ENCODE peak calls at places on chromosome 15, in ten cellular contexts. One of them, this sample, is unnamed.

GRCh38 chr15:81894069-81894468 is 151.7 kb downstream of the MEX3B start:
- DNase-seq in CD4-positive, CD25-positive, alpha-beta regulatory T cell: no peak
- DNase-seq in CD8-positive, alpha-beta T cell: no peak
- DNase-seq in left lung: no peak
- DNase-seq in A549: no peak
- DNase-seq in breast epithelium: no peak
- DNase-seq in HL-60: no peak
- DNase-seq in cardiac muscle cell: no peak
- DNase-seq in body of pancreas: no peak
- DNase-seq in neuronal stem cell: no peak
- DNase-seq in this sample: no peak

GRCh38 chr15:85168642-85169173 is 187.1 kb downstream of the PDE8A start:
- DNase-seq in CD4-positive, CD25-positive, alpha-beta regulatory T cell: peak
- DNase-seq in CD8-positive, alpha-beta T cell: peak
- DNase-seq in left lung: peak
- DNase-seq in A549: peak
- DNase-seq in breast epithelium: peak
- DNase-seq in HL-60: no peak
- DNase-seq in cardiac muscle cell: peak
- DNase-seq in body of pancreas: peak
- DNase-seq in neuronal stem cell: peak
- DNase-seq in this sample: no peak

GRCh38 chr15:73326157-73326556 is 42.6 kb downstream of the HCN4 start:
- DNase-seq in CD4-positive, CD25-positive, alpha-beta regulatory T cell: no peak
- DNase-seq in CD8-positive, alpha-beta T cell: no peak
- DNase-seq in left lung: no peak
- DNase-seq in A549: no peak
- DNase-seq in breast epithelium: no peak
- DNase-seq in HL-60: no peak
- DNase-seq in cardiac muscle cell: no peak
- DNase-seq in body of pancreas: no peak
- DNase-seq in neuronal stem cell: no peak
- DNase-seq in this sample: no peak

GRCh38 chr15:99155961-99156443 is 51.1 kb downstream of the SYNM start:
- DNase-seq in CD4-positive, CD25-positive, alpha-beta regulatory T cell: no peak
- DNase-seq in CD8-positive, alpha-beta T cell: no peak
- DNase-seq in left lung: no peak
- DNase-seq in A549: no peak
- DNase-seq in breast epithelium: no peak
- DNase-seq in HL-60: no peak
- DNase-seq in cardiac muscle cell: peak
- DNase-seq in body of pancreas: no peak
- DNase-seq in neuronal stem cell: no peak
- DNase-seq in this sample: no peak

GRCh38 chr15:74937226-74937601 is 659 bp downstream of the COX5A start:
- DNase-seq in CD4-positive, CD25-positive, alpha-beta regulatory T cell: no peak
- DNase-seq in CD8-positive, alpha-beta T cell: no peak
- DNase-seq in left lung: no peak
- DNase-seq in A549: no peak
- DNase-seq in breast epithelium: no peak
- DNase-seq in HL-60: peak
- DNase-seq in cardiac muscle cell: no peak
- DNase-seq in body of pancreas: no peak
- DNase-seq in neuronal stem cell: no peak
- DNase-seq in this sample: no peak

GRCh38 chr15:74523982-74524381 is 17.0 kb upstream of the ARID3B start:
- DNase-seq in CD4-positive, CD25-positive, alpha-beta regulatory T cell: no peak
- DNase-seq in CD8-positive, alpha-beta T cell: no peak
- DNase-seq in left lung: no peak
- DNase-seq in A549: no peak
- DNase-seq in breast epithelium: no peak
- DNase-seq in HL-60: no peak
- DNase-seq in cardiac muscle cell: no peak
- DNase-seq in body of pancreas: no peak
- DNase-seq in neuronal stem cell: no peak
- DNase-seq in this sample: no peak

GRCh38 chr15:78988361-78988911 is 43.6 kb upstream of the CTSH start:
- DNase-seq in CD4-positive, CD25-positive, alpha-beta regulatory T cell: no peak
- DNase-seq in CD8-positive, alpha-beta T cell: no peak
- DNase-seq in left lung: peak
- DNase-seq in A549: peak
- DNase-seq in breast epithelium: peak
- DNase-seq in HL-60: peak
- DNase-seq in cardiac muscle cell: peak
- DNase-seq in body of pancreas: peak
- DNase-seq in neuronal stem cell: no peak
- DNase-seq in this sample: peak

GRCh38 chr15:66803182-66803729 is 101.2 kb downstream of the SMAD6 start:
- DNase-seq in CD4-positive, CD25-positive, alpha-beta regulatory T cell: no peak
- DNase-seq in CD8-positive, alpha-beta T cell: no peak
- DNase-seq in left lung: peak
- DNase-seq in A549: peak
- DNase-seq in breast epithelium: peak
- DNase-seq in HL-60: no peak
- DNase-seq in cardiac muscle cell: peak
- DNase-seq in body of pancreas: peak
- DNase-seq in neuronal stem cell: peak
- DNase-seq in this sample: no peak

GRCh38 chr15:65791335-65792129 is 561 bp downstream of the DENND4A start:
- DNase-seq in CD4-positive, CD25-positive, alpha-beta regulatory T cell: peak
- DNase-seq in CD8-positive, alpha-beta T cell: no peak
- DNase-seq in left lung: peak
- DNase-seq in A549: peak
- DNase-seq in breast epithelium: peak
- DNase-seq in HL-60: peak
- DNase-seq in cardiac muscle cell: peak
- DNase-seq in body of pancreas: peak
- DNase-seq in neuronal stem cell: peak
- DNase-seq in this sample: no peak

GRCh38 chr15:73564255-73564654 is 68.9 kb downstream of the NPTN start:
- DNase-seq in CD4-positive, CD25-positive, alpha-beta regulatory T cell: no peak
- DNase-seq in CD8-positive, alpha-beta T cell: no peak
- DNase-seq in left lung: no peak
- DNase-seq in A549: peak
- DNase-seq in breast epithelium: peak
- DNase-seq in HL-60: peak
- DNase-seq in cardiac muscle cell: peak
- DNase-seq in body of pancreas: no peak
- DNase-seq in neuronal stem cell: no peak
- DNase-seq in this sample: no peak

GRCh38 chr15:75182187-75183131 is 19.2 kb upstream of the C15orf39 start:
- DNase-seq in CD4-positive, CD25-positive, alpha-beta regulatory T cell: no peak
- DNase-seq in CD8-positive, alpha-beta T cell: no peak
- DNase-seq in left lung: no peak
- DNase-seq in A549: no peak
- DNase-seq in breast epithelium: no peak
- DNase-seq in HL-60: no peak
- DNase-seq in cardiac muscle cell: no peak
- DNase-seq in body of pancreas: no peak
- DNase-seq in neuronal stem cell: no peak
- DNase-seq in this sample: no peak

GRCh38 chr15:73051811-73052678 is at the start of gene NEO1:
- DNase-seq in CD4-positive, CD25-positive, alpha-beta regulatory T cell: peak
- DNase-seq in CD8-positive, alpha-beta T cell: peak
- DNase-seq in left lung: peak
- DNase-seq in A549: peak
- DNase-seq in breast epithelium: peak
- DNase-seq in HL-60: peak
- DNase-seq in cardiac muscle cell: peak
- DNase-seq in body of pancreas: peak
- DNase-seq in neuronal stem cell: peak
- DNase-seq in this sample: peak

GRCh38 chr15:22949074-22949547 is 31.1 kb downstream of the CYFIP1 start:
- DNase-seq in CD4-positive, CD25-positive, alpha-beta regulatory T cell: no peak
- DNase-seq in CD8-positive, alpha-beta T cell: no peak
- DNase-seq in left lung: no peak
- DNase-seq in A549: no peak
- DNase-seq in breast epithelium: peak
- DNase-seq in HL-60: no peak
- DNase-seq in cardiac muscle cell: peak
- DNase-seq in body of pancreas: no peak
- DNase-seq in neuronal stem cell: peak
- DNase-seq in this sample: no peak

GRCh38 chr15:31280037-31280830 is 46.4 kb upstream of the KLF13 start:
- DNase-seq in CD4-positive, CD25-positive, alpha-beta regulatory T cell: no peak
- DNase-seq in CD8-positive, alpha-beta T cell: no peak
- DNase-seq in left lung: no peak
- DNase-seq in A549: no peak
- DNase-seq in breast epithelium: peak
- DNase-seq in HL-60: peak
- DNase-seq in cardiac muscle cell: no peak
- DNase-seq in body of pancreas: peak
- DNase-seq in neuronal stem cell: no peak
- DNase-seq in this sample: no peak

GRCh38 chr15:36653851-36654250 is 74.4 kb downstream of the CDIN1 start:
- DNase-seq in CD4-positive, CD25-positive, alpha-beta regulatory T cell: no peak
- DNase-seq in CD8-positive, alpha-beta T cell: no peak
- DNase-seq in left lung: no peak
- DNase-seq in A549: no peak
- DNase-seq in breast epithelium: no peak
- DNase-seq in HL-60: no peak
- DNase-seq in cardiac muscle cell: no peak
- DNase-seq in body of pancreas: no peak
- DNase-seq in neuronal stem cell: no peak
- DNase-seq in this sample: no peak

GRCh38 chr15:39573844-39574243 is 7.0 kb upstream of the THBS1 start:
- DNase-seq in CD4-positive, CD25-positive, alpha-beta regulatory T cell: no peak
- DNase-seq in CD8-positive, alpha-beta T cell: no peak
- DNase-seq in left lung: no peak
- DNase-seq in A549: no peak
- DNase-seq in breast epithelium: no peak
- DNase-seq in HL-60: no peak
- DNase-seq in cardiac muscle cell: no peak
- DNase-seq in body of pancreas: no peak
- DNase-seq in neuronal stem cell: no peak
- DNase-seq in this sample: no peak

GRCh38 chr15:69898243-69898642 is 199.5 kb downstream of the TLE3 start:
- DNase-seq in CD4-positive, CD25-positive, alpha-beta regulatory T cell: no peak
- DNase-seq in CD8-positive, alpha-beta T cell: no peak
- DNase-seq in left lung: no peak
- DNase-seq in A549: no peak
- DNase-seq in breast epithelium: no peak
- DNase-seq in HL-60: no peak
- DNase-seq in cardiac muscle cell: no peak
- DNase-seq in body of pancreas: no peak
- DNase-seq in neuronal stem cell: no peak
- DNase-seq in this sample: no peak
- H3K27ac ChIP-seq in CD4-positive, CD25-positive, alpha-beta regulatory T cell: no peak
- H3K27ac ChIP-seq in CD8-positive, alpha-beta T cell: no peak
- H3K27ac ChIP-seq in left lung: no peak
- H3K27ac ChIP-seq in A549: no peak
- H3K27ac ChIP-seq in breast epithelium: no peak
- H3K27ac ChIP-seq in HL-60: no peak
- H3K27ac ChIP-seq in cardiac muscle cell: no peak
- H3K27ac ChIP-seq in body of pancreas: no peak
- H3K27ac ChIP-seq in neuronal stem cell: no peak
- H3K27ac ChIP-seq in this sample: no peak

GRCh38 chr15:53588773-53589172 is 170.7 kb downstream of the WDR72 start:
- DNase-seq in CD4-positive, CD25-positive, alpha-beta regulatory T cell: no peak
- DNase-seq in CD8-positive, alpha-beta T cell: no peak
- DNase-seq in left lung: no peak
- DNase-seq in A549: peak
- DNase-seq in breast epithelium: no peak
- DNase-seq in HL-60: no peak
- DNase-seq in cardiac muscle cell: no peak
- DNase-seq in body of pancreas: no peak
- DNase-seq in neuronal stem cell: no peak
- DNase-seq in this sample: no peak
- H3K4me3 ChIP-seq in CD4-positive, CD25-positive, alpha-beta regulatory T cell: no peak
- H3K4me3 ChIP-seq in CD8-positive, alpha-beta T cell: no peak
- H3K4me3 ChIP-seq in left lung: no peak
- H3K4me3 ChIP-seq in A549: peak
- H3K4me3 ChIP-seq in breast epithelium: no peak
- H3K4me3 ChIP-seq in HL-60: no peak
- H3K4me3 ChIP-seq in cardiac muscle cell: no peak
- H3K4me3 ChIP-seq in body of pancreas: no peak
- H3K4me3 ChIP-seq in neuronal stem cell: no peak
- H3K4me3 ChIP-seq in this sample: no peak

GRCh38 chr15:91561371-91562100 is 292.0 kb upstream of the SLCO3A1 start:
- DNase-seq in CD4-positive, CD25-positive, alpha-beta regulatory T cell: no peak
- DNase-seq in CD8-positive, alpha-beta T cell: no peak
- DNase-seq in left lung: no peak
- DNase-seq in A549: peak
- DNase-seq in breast epithelium: peak
- DNase-seq in HL-60: no peak
- DNase-seq in cardiac muscle cell: peak
- DNase-seq in body of pancreas: peak
- DNase-seq in neuronal stem cell: no peak
- DNase-seq in this sample: no peak
- H3K27ac ChIP-seq in CD4-positive, CD25-positive, alpha-beta regulatory T cell: no peak
- H3K27ac ChIP-seq in CD8-positive, alpha-beta T cell: no peak
- H3K27ac ChIP-seq in left lung: no peak
- H3K27ac ChIP-seq in A549: peak
- H3K27ac ChIP-seq in breast epithelium: peak
- H3K27ac ChIP-seq in HL-60: no peak
- H3K27ac ChIP-seq in cardiac muscle cell: no peak
- H3K27ac ChIP-seq in body of pancreas: no peak
- H3K27ac ChIP-seq in neuronal stem cell: no peak
- H3K27ac ChIP-seq in this sample: peak

GRCh38 chr15:100350434-100351226 is 8.9 kb upstream of the ADAMTS17 start:
- DNase-seq in CD4-positive, CD25-positive, alpha-beta regulatory T cell: no peak
- DNase-seq in CD8-positive, alpha-beta T cell: no peak
- DNase-seq in left lung: no peak
- DNase-seq in A549: peak
- DNase-seq in breast epithelium: no peak
- DNase-seq in HL-60: peak
- DNase-seq in cardiac muscle cell: peak
- DNase-seq in body of pancreas: peak
- DNase-seq in neuronal stem cell: no peak
- DNase-seq in this sample: no peak
- H3K4me3 ChIP-seq in CD4-positive, CD25-positive, alpha-beta regulatory T cell: peak
- H3K4me3 ChIP-seq in CD8-positive, alpha-beta T cell: peak
- H3K4me3 ChIP-seq in left lung: peak
- H3K4me3 ChIP-seq in A549: peak
- H3K4me3 ChIP-seq in breast epithelium: peak
- H3K4me3 ChIP-seq in HL-60: peak
- H3K4me3 ChIP-seq in cardiac muscle cell: no peak
- H3K4me3 ChIP-seq in body of pancreas: no peak
- H3K4me3 ChIP-seq in neuronal stem cell: no peak
- H3K4me3 ChIP-seq in this sample: peak